ENCODE peak calls at places on chromosomes 13 and 19, in nine cellular contexts. B, C, J, Z, G, R, V, E and S are unnamed samples.

GRCh38 chr13:47291116-47291656 is 394.3 kb upstream of the HTR2A start:
- DNase-seq in B (no peak), C (no peak), J (no peak), Z (no peak), G (no peak), R (no peak), V (no peak), E (no peak), S (no peak)

GRCh38 chr13:23608704-23609413 is 38.6 kb downstream of the TNFRSF19 start:
- DNase-seq in B (no peak), C (peak; percentile 32), J (no peak), Z (no peak), G (no peak), R (no peak), V (peak; percentile 74), E (peak; percentile 82), S (no peak)

GRCh38 chr19:45676851-45677263 is 8.8 kb downstream of the GIPR start:
- DNase-seq in B (no peak), C (peak; percentile 75), J (no peak), Z (no peak), G (no peak), R (no peak), V (no peak), E (peak; percentile 82), S (no peak)

GRCh38 chr13:114142640-114143490 is 10.4 kb upstream of the RASA3 start:
- DNase-seq in B (no peak), C (peak; percentile 82), J (no peak), Z (no peak), G (peak; percentile 87), R (no peak), V (no peak), E (peak; percentile 84), S (no peak)

GRCh38 chr13:111210082-111210481 is 95.0 kb downstream of the ARHGEF7 start:
- DNase-seq in B (no peak), C (no peak), J (no peak), Z (peak; percentile 41), G (no peak), R (no peak), V (no peak), E (no peak), S (no peak)

GRCh38 chr13:37029617-37030016 is 29.0 kb downstream of the EXOSC8 start:
- DNase-seq in B (no peak), C (no peak), J (no peak), Z (no peak), G (no peak), R (no peak), V (no peak), E (no peak), S (no peak)

GRCh38 chr19:47607564-47608073 is 1.3 kb upstream of the BICRA start:
- DNase-seq in B (no peak), C (no peak), J (no peak), Z (no peak), G (no peak), R (no peak), V (no peak), E (no peak), S (no peak)

GRCh38 chr13:29484236-29484635 is 111.3 kb downstream of the SLC7A1 start:
- DNase-seq in B (no peak), C (no peak), J (no peak), Z (peak; percentile 61), G (no peak), R (no peak), V (peak; percentile 43), E (no peak), S (no peak)